ENCODE peak calls at places on chromosomes 1 and 21, in five cellular contexts. U is CD4-positive, alpha-beta T cell; S is AG09309; A is DND-41; Y is cardiac fibroblast. Q is an unnamed sample.
A peak's percentile ranks its signal among the peaks of the same experiment; 100 is the strongest.

GRCh38 chr1:205578780-205579571 is 52.8 kb downstream of the ELK4 start:
- DNase-seq in Y (no peak), U (no peak), A (no peak), S (no peak), Q (no peak)

GRCh38 chr1:108878678-108879077 is 1.9 kb downstream of the GPSM2 start:
- DNase-seq in A (no peak), S (no peak), Y (no peak), U (no peak), Q (no peak)

GRCh38 chr1:192913683-192914082 is 104.8 kb downstream of the RGS2 start:
- DNase-seq in S (no peak), Y (no peak), A (no peak), U (no peak), Q (no peak)

GRCh38 chr1:234154320-234155251 is 218.7 kb upstream of the COA6 start:
- DNase-seq in A (peak; percentile 62), Y (peak; percentile 85), U (no peak), S (peak; percentile 40), Q (peak; percentile 30)

GRCh38 chr1:233721003-233721595 is 107.2 kb downstream of the KCNK1 start:
- DNase-seq in Y (no peak), A (no peak), S (no peak), U (no peak), Q (no peak)

GRCh38 chr1:156527584-156527983 is 27.0 kb upstream of the MEF2D start:
- DNase-seq in A (no peak), U (no peak), S (no peak), Y (no peak), Q (no peak)

GRCh38 chr1:223123238-223123976 is 19.6 kb downstream of the TLR5 start:
- DNase-seq in S (no peak), Y (peak; percentile 80), A (peak; percentile 54), U (peak; percentile 54), Q (peak; percentile 76)

GRCh38 chr1:171311771-171312558 is 2.0 kb upstream of the FMO4 start:
- DNase-seq in S (no peak), Y (no peak), U (no peak), A (no peak), Q (no peak)

GRCh38 chr1:185477638-185478216 is 160.7 kb upstream of the IVNS1ABP start:
- DNase-seq in A (no peak), U (no peak), Y (no peak), S (no peak), Q (no peak)

GRCh38 chr1:244730934-244731434 is 78.1 kb downstream of the DESI2 start:
- DNase-seq in A (no peak), Y (no peak), U (no peak), S (no peak), Q (no peak)

GRCh38 chr21:31370893-31371652 is 27.0 kb upstream of the TIAM1 start:
- DNase-seq in U (no peak), Y (peak; percentile 20), A (no peak), S (peak; percentile 8), Q (no peak)

GRCh38 chr1:83897516-83897915 is 101.4 kb downstream of the TTLL7 start:
- DNase-seq in Y (no peak), A (no peak), U (no peak), S (no peak), Q (no peak)

GRCh38 chr21:44484498-44485253 is 29.4 kb downstream of the LRRC3 start:
- DNase-seq in Y (no peak), A (no peak), S (no peak), U (no peak), Q (no peak)

GRCh38 chr1:7224644-7225043 is 439.4 kb downstream of the CAMTA1 start:
- DNase-seq in A (no peak), S (no peak), Y (no peak), U (no peak), Q (no peak)
- TF ChIP-seq CTCF in A (peak; percentile 25), S (no peak), Y (no peak), U (no peak), Q (no peak)

GRCh38 chr1:172532700-172533510 is at the start of gene SUCO:
- DNase-seq in A (peak; percentile 100), U (peak; percentile 100), Y (peak; percentile 99), S (peak; percentile 97), Q (peak; percentile 100)
- TF ChIP-seq CTCF in A (peak; percentile 41), U (peak; percentile 37), Y (no peak), S (no peak), Q (no peak)

DNA sequence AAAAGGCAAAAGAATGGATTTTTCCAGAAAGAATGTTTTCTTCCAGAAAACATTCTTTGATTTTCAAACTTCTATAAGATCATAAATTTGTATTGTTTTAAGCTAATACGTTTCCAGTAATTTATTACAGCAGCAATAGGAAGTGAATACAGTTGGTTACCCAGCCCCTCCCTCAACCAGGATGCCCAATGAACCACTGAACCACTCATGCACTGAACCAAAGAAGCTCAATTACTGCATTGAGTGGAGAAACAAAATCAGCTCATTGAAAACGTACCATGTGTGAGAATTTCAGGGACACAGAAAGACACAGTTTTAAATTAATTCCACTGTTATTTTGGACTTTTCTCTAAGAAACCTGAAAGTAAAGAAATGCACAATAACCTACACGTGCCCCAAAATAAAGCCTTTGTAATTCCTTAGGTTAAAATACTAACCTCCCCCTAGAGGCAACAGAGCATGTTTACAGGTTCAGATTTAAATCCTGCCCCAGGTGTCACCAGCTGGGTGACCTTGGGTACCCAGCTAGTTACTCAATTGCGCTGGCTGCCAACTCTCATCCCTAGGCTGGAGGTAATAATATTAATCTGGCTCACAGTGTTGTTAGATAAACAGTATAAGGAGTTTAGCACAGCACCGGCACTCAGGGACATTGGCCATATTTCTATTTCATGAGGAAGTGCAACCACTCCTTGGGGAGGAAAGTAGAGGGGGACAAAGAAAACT is 111.7 kb downstream of the NMNAT2 start:
- DNase-seq in Y (peak; percentile 26), A (no peak), U (no peak), S (no peak), Q (no peak)
- TF ChIP-seq CTCF in Y (peak; percentile 30), A (peak; percentile 45), U (peak; percentile 21), S (peak; percentile 16), Q (peak; percentile 49)

DNA sequence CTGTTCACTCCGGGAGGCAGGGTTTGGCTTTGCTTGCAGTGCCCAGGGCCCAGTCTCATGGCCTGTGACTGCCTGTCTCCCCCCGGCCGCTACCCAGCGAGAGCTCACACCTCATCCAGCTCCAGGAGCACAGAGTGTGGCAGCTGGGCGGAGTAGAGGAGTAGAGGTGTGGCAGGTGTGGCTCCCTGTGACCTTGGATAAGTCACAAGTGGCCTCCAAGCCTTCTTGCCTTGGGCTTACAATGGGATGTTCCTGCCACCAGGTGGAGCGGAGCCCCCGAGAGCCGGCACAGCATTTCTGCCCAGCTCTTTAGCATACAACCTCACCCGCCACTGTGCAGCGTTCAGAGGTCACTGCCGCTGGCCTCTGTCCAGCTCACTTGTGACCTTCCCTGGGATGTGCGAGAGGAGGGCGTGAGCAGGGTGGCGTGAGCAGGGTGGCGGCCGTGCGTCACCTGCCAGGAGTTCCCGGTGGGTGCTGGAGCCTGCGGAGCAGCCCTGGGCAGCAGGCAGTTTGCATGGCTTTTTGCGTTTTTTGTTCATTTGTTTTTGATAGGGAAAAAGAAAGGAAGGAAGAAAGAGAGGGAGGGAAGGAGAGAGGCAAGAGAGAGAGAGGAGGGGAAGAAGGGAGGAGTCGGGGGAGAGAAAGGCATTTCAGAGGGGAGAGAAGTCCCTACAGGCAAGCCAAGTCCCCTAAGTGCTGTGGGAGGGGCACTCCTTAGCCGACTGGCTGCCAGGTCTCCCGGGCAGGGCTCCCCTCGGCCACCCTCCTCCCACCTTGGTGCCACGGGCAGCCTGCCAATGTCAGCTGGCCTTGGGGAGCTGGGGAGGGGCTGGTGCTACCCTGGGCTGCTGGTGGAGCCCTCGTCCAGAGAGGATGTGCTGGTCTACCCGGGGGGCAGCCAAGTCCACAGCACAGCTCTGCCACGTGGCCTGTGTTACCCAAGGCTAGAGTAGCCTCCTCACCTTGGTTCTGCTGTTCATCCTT is 42.6 kb downstream of the CRYAA start:
- DNase-seq in U (no peak), A (no peak), Y (no peak), S (no peak), Q (peak; percentile 45)
- TF ChIP-seq CTCF in U (no peak), A (peak; percentile 23), Y (peak; percentile 7), S (peak; percentile 20), Q (peak; percentile 24)

DNA sequence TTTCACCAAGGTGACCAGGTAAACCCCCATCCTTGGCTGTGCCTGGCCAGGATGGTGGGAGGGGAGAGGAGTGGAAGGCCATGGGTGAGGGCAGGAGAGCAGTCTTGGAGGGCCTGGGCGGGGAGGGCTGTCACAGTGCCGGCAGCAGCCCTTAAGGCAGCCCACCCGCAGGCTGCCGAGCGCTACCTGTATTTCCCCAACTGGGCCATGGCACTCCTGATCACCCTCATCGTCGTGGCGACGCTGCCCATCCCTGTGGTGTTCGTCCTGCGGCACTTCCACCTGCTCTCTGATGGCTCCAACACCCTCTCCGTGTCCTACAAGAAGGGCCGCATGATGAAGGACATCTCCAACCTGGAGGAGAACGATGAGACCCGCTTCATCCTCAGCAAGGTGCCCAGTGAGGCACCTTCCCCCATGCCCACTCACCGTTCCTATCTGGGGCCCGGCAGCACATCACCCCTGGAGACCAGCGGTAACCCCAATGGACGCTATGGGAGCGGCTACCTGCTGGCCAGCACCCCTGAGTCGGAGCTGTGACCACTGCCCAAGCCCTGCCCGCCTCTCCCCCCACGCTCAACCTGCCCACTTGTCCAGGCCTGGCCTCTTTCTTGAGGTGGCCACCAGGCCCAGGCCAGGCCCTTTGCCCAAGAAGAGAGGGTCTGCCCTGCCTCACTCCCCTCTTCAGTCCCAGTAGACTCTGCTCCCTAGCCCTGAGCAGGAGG is 12.0 kb upstream of the KCNC4 start:
- DNase-seq in U (no peak), A (no peak), Y (no peak), S (no peak), Q (no peak)
- TF ChIP-seq CTCF in U (no peak), A (no peak), Y (no peak), S (no peak), Q (no peak)

DNA sequence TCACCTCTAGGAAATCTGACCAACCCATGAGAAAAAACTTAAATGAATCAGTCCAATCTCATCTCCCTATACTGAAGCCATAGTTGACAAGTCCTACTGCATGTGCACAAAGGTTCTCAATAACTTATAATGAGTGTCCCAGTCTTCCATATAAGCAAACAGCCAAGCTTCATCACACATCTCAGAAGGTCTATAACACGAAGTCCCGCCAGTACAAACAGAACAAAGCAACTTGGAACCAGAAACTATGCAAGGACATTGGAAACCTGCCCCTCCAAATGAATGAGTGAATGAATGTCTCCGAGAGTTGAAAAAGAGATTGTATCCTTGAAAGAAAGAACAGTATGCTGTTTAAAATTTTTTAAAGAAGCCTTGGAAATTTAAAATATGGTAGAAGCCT is 53.6 kb upstream of the IPO9 start:
- DNase-seq in Y (no peak), U (no peak), A (no peak), S (no peak), Q (no peak)
- TF ChIP-seq CTCF in Y (no peak), U (no peak), A (no peak), S (no peak), Q (no peak)

DNA sequence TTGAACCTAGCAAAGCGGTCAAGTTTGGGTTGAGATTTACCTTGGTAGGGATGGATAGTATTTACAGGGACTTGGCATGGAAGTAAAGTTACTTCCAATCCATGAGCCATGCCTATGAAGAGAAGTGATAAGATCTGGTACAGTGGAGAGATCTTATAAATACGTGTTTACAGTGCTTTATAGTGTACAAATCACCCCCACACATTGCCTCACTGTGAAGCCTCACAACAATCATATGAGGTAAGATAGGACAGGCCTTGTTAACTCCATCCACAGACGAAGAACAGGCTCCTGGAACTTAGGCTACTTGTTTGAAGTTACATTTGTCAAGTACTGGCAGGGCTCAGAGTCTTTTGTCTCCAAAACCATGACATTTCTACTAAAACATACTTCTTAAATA is 159.8 kb downstream of the PLPPR4 start:
- DNase-seq in S (no peak), U (no peak), A (no peak), Y (no peak), Q (no peak)
- TF ChIP-seq CTCF in S (no peak), U (no peak), A (no peak), Y (no peak), Q (no peak)

GRCh38 chr1:67367370-67368345 is 60.0 kb downstream of the IL12RB2 start:
- DNase-seq in S (no peak), A (no peak), U (no peak), Y (peak; percentile 40), Q (no peak)
- TF ChIP-seq CTCF in S (no peak), A (no peak), U (no peak), Y (no peak), Q (no peak)

GRCh38 chr21:34120867-34121266 is 47.5 kb downstream of the MRPS6 start:
- DNase-seq in U (no peak), S (no peak), A (no peak), Y (no peak), Q (no peak)
- TF ChIP-seq CTCF in U (no peak), S (no peak), A (no peak), Y (no peak), Q (no peak)

Q was measured in nephron progenitor cell.